ENCODE peak calls at places on chromosomes 13 and 19, in seven cellular contexts. L is HTR-8/SVneo; I is ELR; Q is stimulated activated naive CD8-positive, alpha-beta T cell treated with anti-CD3 and anti-CD28 coated beads, Interleukin-15, Interleukin-2, amounts not matched to agents 100 U/mL and 50 U/mL, for 24 hours; Z is GM10248; T is endodermal cell; K is AG04449. N is an unnamed sample.

GRCh38 chr13:106446011-106446410 is 89.5 kb downstream of the EFNB2 start:
- DNase-seq in L (no peak), I (peak; percentile 39), Q (no peak), Z (no peak), T (no peak), K (no peak), N (no peak)

GRCh38 chr19:47444388-47444821 is 25.1 kb upstream of the MEIS3 start:
- DNase-seq in L (no peak), I (no peak), Q (no peak), Z (no peak), T (peak; percentile 89), K (no peak), N (no peak)

GRCh38 chr13:50576156-50576555 is 267.3 kb downstream of the DLEU7 start:
- DNase-seq in L (no peak), I (no peak), Q (no peak), Z (no peak), T (no peak), K (no peak), N (no peak)

GRCh38 chr13:60448907-60449510 is 52.0 kb downstream of the TDRD3 start:
- DNase-seq in L (peak; percentile 13), I (peak; percentile 61), Q (no peak), Z (peak; percentile 22), T (peak; percentile 50), K (peak; percentile 12), N (peak; percentile 35)

GRCh38 chr13:69092615-69093322 is 1014.9 kb upstream of the ATXN8OS start:
- DNase-seq in L (no peak), I (no peak), Q (no peak), Z (no peak), T (peak; percentile 49), K (no peak), N (no peak)

GRCh38 chr13:49214917-49215376 is 5.2 kb upstream of the MLNR start:
- DNase-seq in L (no peak), I (peak; percentile 28), Q (peak; percentile 37), Z (peak; percentile 39), T (peak; percentile 78), K (no peak), N (no peak)

GRCh38 chr19:29503140-29503758 is 22.5 kb upstream of the VSTM2B start:
- DNase-seq in L (no peak), I (no peak), Q (no peak), Z (no peak), T (no peak), K (no peak), N (no peak)

GRCh38 chr19:19466201-19466600 is 49.1 kb downstream of the TSSK6 start:
- DNase-seq in L (no peak), I (no peak), Q (no peak), Z (no peak), T (no peak), K (no peak), N (no peak)

GRCh38 chr13:70391678-70392077 is 283.4 kb upstream of the KLHL1 start:
- DNase-seq in L (no peak), I (no peak), Q (no peak), Z (no peak), T (peak; percentile 79), K (no peak), N (no peak)

GRCh38 chr13:41562083-41562482 is 104.7 kb downstream of the RGCC start:
- DNase-seq in L (peak; percentile 11), I (peak; percentile 87), Q (no peak), Z (no peak), T (no peak), K (no peak), N (peak; percentile 91)

GRCh38 chr19:4583961-4584669 is 24.6 kb upstream of the SEMA6B start:
- DNase-seq in L (no peak), I (no peak), Q (peak; percentile 59), Z (no peak), T (peak; percentile 91), K (no peak), N (no peak)

GRCh38 chr13:46903748-46904147 is 6.9 kb upstream of the HTR2A start:
- DNase-seq in L (no peak), I (peak; percentile 32), Q (no peak), Z (no peak), T (no peak), K (no peak), N (peak; percentile 40)

GRCh38 chr19:1651548-1652394 is 644 bp downstream of the TCF3 start:
- DNase-seq in L (no peak), I (peak; percentile 52), Q (peak; percentile 64), Z (no peak), T (no peak), K (no peak), N (peak; percentile 39)